ENCODE peak calls at places on chromosomes 12 and 14, in eight cellular contexts. One of them, this sample, is unnamed.
A peak's percentile ranks its signal among the peaks of the same experiment; 100 is the strongest.

GRCh38 chr12:102441077-102441596 is 39.2 kb downstream of the IGF1 start:
- DNase-seq in lower lobe of right lung: no peak
- DNase-seq in endothelial cell: no peak
- DNase-seq in Peyer's patch: no peak
- DNase-seq in GM13977: no peak
- DNase-seq in MM.1S: no peak
- DNase-seq in IMR-90: peak; percentile 23
- DNase-seq in OCI-LY7: no peak
- DNase-seq in this sample: no peak

GRCh38 chr14:28780843-28781503 is 14.4 kb downstream of the FOXG1 start:
- DNase-seq in lower lobe of right lung: no peak
- DNase-seq in endothelial cell: no peak
- DNase-seq in Peyer's patch: no peak
- DNase-seq in GM13977: no peak
- DNase-seq in MM.1S: no peak
- DNase-seq in IMR-90: no peak
- DNase-seq in OCI-LY7: no peak
- DNase-seq in this sample: no peak

GRCh38 chr12:98593351-98594049 is at the start of gene SLC25A3:
- DNase-seq in lower lobe of right lung: peak; percentile 98
- DNase-seq in endothelial cell: peak; percentile 93
- DNase-seq in Peyer's patch: peak; percentile 97
- DNase-seq in GM13977: peak; percentile 96
- DNase-seq in MM.1S: peak; percentile 98
- DNase-seq in IMR-90: peak; percentile 98
- DNase-seq in OCI-LY7: peak; percentile 99
- DNase-seq in this sample: peak; percentile 90

GRCh38 chr12:2115101-2115845 is 62.5 kb downstream of the CACNA1C start:
- DNase-seq in lower lobe of right lung: no peak
- DNase-seq in endothelial cell: no peak
- DNase-seq in Peyer's patch: peak; percentile 37
- DNase-seq in GM13977: no peak
- DNase-seq in MM.1S: no peak
- DNase-seq in IMR-90: no peak
- DNase-seq in OCI-LY7: no peak
- DNase-seq in this sample: no peak

GRCh38 chr12:57755454-57756372 is 810 bp downstream of the MARCHF9 start:
- DNase-seq in lower lobe of right lung: peak; percentile 66
- DNase-seq in endothelial cell: no peak
- DNase-seq in Peyer's patch: peak; percentile 80
- DNase-seq in GM13977: peak; percentile 70
- DNase-seq in MM.1S: peak; percentile 38
- DNase-seq in IMR-90: no peak
- DNase-seq in OCI-LY7: peak; percentile 49
- DNase-seq in this sample: no peak

GRCh38 chr12:109462868-109463692 is 14.0 kb downstream of the KCTD10 start:
- DNase-seq in lower lobe of right lung: peak; percentile 78
- DNase-seq in endothelial cell: peak; percentile 30
- DNase-seq in Peyer's patch: no peak
- DNase-seq in GM13977: no peak
- DNase-seq in MM.1S: no peak
- DNase-seq in IMR-90: peak; percentile 98
- DNase-seq in OCI-LY7: no peak
- DNase-seq in this sample: peak; percentile 75

GRCh38 chr12:74836567-74836966 is 298.9 kb downstream of the ATXN7L3B start:
- DNase-seq in lower lobe of right lung: no peak
- DNase-seq in endothelial cell: no peak
- DNase-seq in Peyer's patch: no peak
- DNase-seq in GM13977: no peak
- DNase-seq in MM.1S: no peak
- DNase-seq in IMR-90: no peak
- DNase-seq in OCI-LY7: no peak
- DNase-seq in this sample: no peak

GRCh38 chr14:105168979-105169507 is 467 bp upstream of the JAG2 start:
- DNase-seq in lower lobe of right lung: no peak
- DNase-seq in endothelial cell: peak; percentile 88
- DNase-seq in Peyer's patch: peak; percentile 63
- DNase-seq in GM13977: no peak
- DNase-seq in MM.1S: no peak
- DNase-seq in IMR-90: no peak
- DNase-seq in OCI-LY7: peak; percentile 55
- DNase-seq in this sample: no peak

GRCh38 chr12:10027311-10028099 is 3.0 kb upstream of the CLEC9A start:
- DNase-seq in lower lobe of right lung: no peak
- DNase-seq in endothelial cell: no peak
- DNase-seq in Peyer's patch: no peak
- DNase-seq in GM13977: no peak
- DNase-seq in MM.1S: no peak
- DNase-seq in IMR-90: peak; percentile 13
- DNase-seq in OCI-LY7: no peak
- DNase-seq in this sample: no peak

GRCh38 chr14:100192250-100192671 is 32.8 kb upstream of the DEGS2 start:
- DNase-seq in lower lobe of right lung: peak; percentile 59
- DNase-seq in endothelial cell: no peak
- DNase-seq in Peyer's patch: no peak
- DNase-seq in GM13977: no peak
- DNase-seq in MM.1S: no peak
- DNase-seq in IMR-90: no peak
- DNase-seq in OCI-LY7: no peak
- DNase-seq in this sample: no peak

GRCh38 chr12:22527999-22528398 is 16.3 kb downstream of the C2CD5 start:
- DNase-seq in lower lobe of right lung: no peak
- DNase-seq in endothelial cell: no peak
- DNase-seq in Peyer's patch: no peak
- DNase-seq in GM13977: no peak
- DNase-seq in MM.1S: no peak
- DNase-seq in IMR-90: peak; percentile 80
- DNase-seq in OCI-LY7: no peak
- DNase-seq in this sample: no peak

GRCh38 chr12:129298921-129299320 is 445.6 kb downstream of the GLT1D1 start:
- DNase-seq in lower lobe of right lung: no peak
- DNase-seq in endothelial cell: no peak
- DNase-seq in Peyer's patch: no peak
- DNase-seq in GM13977: no peak
- DNase-seq in MM.1S: no peak
- DNase-seq in IMR-90: no peak
- DNase-seq in OCI-LY7: no peak
- DNase-seq in this sample: no peak

GRCh38 chr14:106848330-106849121 is 1322.1 kb downstream of the TMEM121 start:
- DNase-seq in lower lobe of right lung: no peak
- DNase-seq in endothelial cell: no peak
- DNase-seq in Peyer's patch: no peak
- DNase-seq in GM13977: no peak
- DNase-seq in MM.1S: no peak
- DNase-seq in IMR-90: no peak
- DNase-seq in OCI-LY7: peak; percentile 90
- DNase-seq in this sample: no peak
- TF ChIP-seq CTCF in lower lobe of right lung: no peak
- TF ChIP-seq CTCF in endothelial cell: no peak
- TF ChIP-seq CTCF in Peyer's patch: peak; percentile 20
- TF ChIP-seq CTCF in GM13977: peak; percentile 53
- TF ChIP-seq CTCF in MM.1S: no peak
- TF ChIP-seq CTCF in IMR-90: no peak
- TF ChIP-seq CTCF in OCI-LY7: peak; percentile 83
- TF ChIP-seq CTCF in this sample: no peak

DNA sequence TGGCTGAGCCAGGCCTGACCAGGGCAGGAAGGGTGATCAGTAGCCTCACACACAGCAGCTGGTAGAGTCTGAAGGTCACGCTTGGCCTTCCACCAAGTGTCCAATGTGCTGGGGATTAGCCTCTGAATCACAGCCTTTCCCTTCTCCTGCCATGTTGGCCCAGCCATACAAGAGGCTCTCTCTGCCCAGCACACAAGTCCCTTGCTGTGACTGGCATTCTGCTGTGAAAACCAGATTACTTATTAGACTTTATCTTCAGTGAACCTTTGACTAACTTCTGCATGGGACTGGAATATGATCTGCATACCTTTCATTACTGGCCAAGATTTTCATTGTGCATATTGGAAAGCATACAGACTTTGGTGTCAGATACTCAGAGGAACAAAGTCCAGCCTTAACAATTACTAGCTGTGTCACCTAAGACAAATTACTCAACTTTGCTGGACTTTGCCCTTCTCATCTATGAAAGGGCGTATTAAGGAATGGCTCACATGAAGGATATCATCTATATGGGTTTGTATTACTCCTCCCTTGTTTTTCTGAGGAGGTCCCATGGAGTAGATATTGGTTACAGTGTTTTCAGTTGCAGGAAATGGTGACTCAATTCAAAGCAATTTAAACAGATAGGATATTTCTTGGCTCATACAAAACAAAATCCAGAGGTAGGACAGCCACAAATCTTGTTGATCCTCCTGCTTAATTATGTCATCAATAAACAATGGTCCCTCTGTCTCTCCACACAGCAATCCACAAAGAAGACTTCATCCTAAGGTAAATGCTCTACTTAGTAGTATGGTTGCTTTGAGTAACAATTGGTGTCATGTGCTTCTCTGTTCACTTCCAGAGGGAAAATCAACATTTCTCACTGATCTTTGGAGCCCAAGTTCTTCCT is 99.6 kb downstream of the DYRK2 start:
- DNase-seq in lower lobe of right lung: no peak
- DNase-seq in endothelial cell: no peak
- DNase-seq in Peyer's patch: peak; percentile 83
- DNase-seq in GM13977: no peak
- DNase-seq in MM.1S: no peak
- DNase-seq in IMR-90: peak; percentile 72
- DNase-seq in OCI-LY7: no peak
- DNase-seq in this sample: no peak
- TF ChIP-seq CTCF in lower lobe of right lung: no peak
- TF ChIP-seq CTCF in endothelial cell: no peak
- TF ChIP-seq CTCF in Peyer's patch: no peak
- TF ChIP-seq CTCF in GM13977: no peak
- TF ChIP-seq CTCF in MM.1S: no peak
- TF ChIP-seq CTCF in IMR-90: no peak
- TF ChIP-seq CTCF in OCI-LY7: no peak
- TF ChIP-seq CTCF in this sample: no peak

DNA sequence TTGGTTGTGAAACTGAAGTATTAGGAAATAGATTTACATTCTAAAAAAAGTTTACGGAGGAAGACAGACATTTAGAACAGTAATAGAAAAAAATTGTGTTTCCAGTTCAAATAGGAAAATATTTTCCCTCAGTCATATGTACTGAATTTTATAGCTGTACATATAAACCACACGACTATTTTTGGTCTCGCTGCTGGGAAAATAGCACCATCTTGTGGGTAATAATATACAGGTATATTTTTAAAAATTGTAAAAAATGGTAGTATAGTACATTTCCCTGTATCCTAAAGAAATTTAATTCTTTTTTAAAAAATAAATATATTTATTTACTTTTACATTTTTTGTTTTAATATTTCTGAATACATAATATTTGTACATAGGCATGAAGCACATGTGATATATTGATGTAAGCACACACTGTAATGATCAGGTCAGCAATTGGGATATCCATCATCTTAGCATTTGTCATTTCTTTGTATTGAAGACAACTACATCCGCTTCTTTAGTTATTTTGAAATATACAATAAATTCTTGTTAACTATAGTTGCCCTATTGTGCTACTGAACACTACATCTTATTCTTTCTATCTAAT is 168.6 kb downstream of the ALX1 start:
- DNase-seq in lower lobe of right lung: no peak
- DNase-seq in endothelial cell: no peak
- DNase-seq in Peyer's patch: no peak
- DNase-seq in GM13977: peak; percentile 11
- DNase-seq in MM.1S: peak; percentile 35
- DNase-seq in IMR-90: peak; percentile 9
- DNase-seq in OCI-LY7: peak; percentile 33
- DNase-seq in this sample: no peak
- TF ChIP-seq CTCF in lower lobe of right lung: peak; percentile 28
- TF ChIP-seq CTCF in endothelial cell: peak; percentile 60
- TF ChIP-seq CTCF in Peyer's patch: peak; percentile 23
- TF ChIP-seq CTCF in GM13977: peak; percentile 7
- TF ChIP-seq CTCF in MM.1S: peak; percentile 35
- TF ChIP-seq CTCF in IMR-90: peak; percentile 40
- TF ChIP-seq CTCF in OCI-LY7: peak; percentile 73
- TF ChIP-seq CTCF in this sample: peak; percentile 72

DNA sequence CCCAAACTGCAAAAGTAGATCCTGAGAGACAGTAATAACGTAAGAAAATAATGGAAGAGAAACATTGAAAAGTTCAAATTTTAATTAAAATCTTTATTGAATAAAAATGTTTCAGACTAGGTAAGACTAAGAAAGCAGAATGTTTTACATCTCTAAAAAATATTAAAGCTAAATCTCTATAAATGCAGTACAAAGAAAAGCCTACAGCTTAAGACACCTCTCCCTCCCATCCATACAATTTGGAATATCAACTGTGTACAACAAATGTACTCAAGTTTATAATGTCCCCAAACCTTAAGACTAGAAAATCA is 8.5 kb upstream of the CERS5 start:
- DNase-seq in lower lobe of right lung: no peak
- DNase-seq in endothelial cell: no peak
- DNase-seq in Peyer's patch: no peak
- DNase-seq in GM13977: no peak
- DNase-seq in MM.1S: no peak
- DNase-seq in IMR-90: no peak
- DNase-seq in OCI-LY7: no peak
- DNase-seq in this sample: no peak
- TF ChIP-seq CTCF in lower lobe of right lung: no peak
- TF ChIP-seq CTCF in endothelial cell: peak; percentile 31
- TF ChIP-seq CTCF in Peyer's patch: no peak
- TF ChIP-seq CTCF in GM13977: peak; percentile 15
- TF ChIP-seq CTCF in MM.1S: no peak
- TF ChIP-seq CTCF in IMR-90: no peak
- TF ChIP-seq CTCF in OCI-LY7: peak; percentile 50
- TF ChIP-seq CTCF in this sample: peak; percentile 25

DNA sequence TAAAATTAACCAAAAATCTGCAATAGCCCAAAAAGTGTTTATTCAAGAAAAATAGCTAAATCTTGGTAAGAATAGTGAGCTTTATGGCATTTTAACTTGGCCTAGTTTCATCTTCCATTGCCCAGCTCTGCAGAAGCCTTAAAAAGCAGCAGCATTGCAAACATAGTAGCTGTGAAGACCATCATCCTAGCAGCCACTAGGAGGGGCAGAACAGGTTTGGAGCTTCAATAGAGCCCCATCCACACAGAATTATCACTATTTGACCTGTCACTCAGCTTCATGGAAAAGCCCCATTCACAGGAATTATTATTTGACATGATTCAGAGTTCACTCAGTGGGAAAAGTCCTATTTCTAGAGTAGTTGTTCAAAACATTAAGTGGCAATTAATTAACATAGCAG is 7.3 kb downstream of the CLEC14A start:
- DNase-seq in lower lobe of right lung: no peak
- DNase-seq in endothelial cell: no peak
- DNase-seq in Peyer's patch: no peak
- DNase-seq in GM13977: no peak
- DNase-seq in MM.1S: no peak
- DNase-seq in IMR-90: no peak
- DNase-seq in OCI-LY7: peak; percentile 24
- DNase-seq in this sample: no peak
- TF ChIP-seq CTCF in lower lobe of right lung: peak; percentile 7
- TF ChIP-seq CTCF in endothelial cell: no peak
- TF ChIP-seq CTCF in Peyer's patch: no peak
- TF ChIP-seq CTCF in GM13977: peak; percentile 13
- TF ChIP-seq CTCF in MM.1S: no peak
- TF ChIP-seq CTCF in IMR-90: peak; percentile 6
- TF ChIP-seq CTCF in OCI-LY7: peak; percentile 63
- TF ChIP-seq CTCF in this sample: no peak